ENCODE peak calls at places on chromosomes 5 and 9, in nine cellular contexts. One of them, this sample, is unnamed.

GRCh38 chr9:112166176-112167140 is 8.6 kb downstream of the SUSD1 start:
- DNase-seq in H54: no peak
- DNase-seq in fibroblast of pulmonary artery: peak; percentile 40
- DNase-seq in GM12878: no peak
- DNase-seq in T follicular helper cell: no peak
- DNase-seq in T-helper 2 cell: no peak
- DNase-seq in left ventricle myocardium superior: no peak
- DNase-seq in activated naive CD4-positive, alpha-beta T cell treated with Interleukin-2 at 50 U/mL for 16 hours: no peak
- DNase-seq in kidney: no peak
- DNase-seq in this sample: no peak

GRCh38 chr5:4007001-4007400 is 411.4 kb downstream of the IRX1 start:
- DNase-seq in H54: no peak
- DNase-seq in fibroblast of pulmonary artery: no peak
- DNase-seq in GM12878: no peak
- DNase-seq in T follicular helper cell: no peak
- DNase-seq in T-helper 2 cell: no peak
- DNase-seq in left ventricle myocardium superior: no peak
- DNase-seq in activated naive CD4-positive, alpha-beta T cell treated with Interleukin-2 at 50 U/mL for 16 hours: no peak
- DNase-seq in kidney: no peak
- DNase-seq in this sample: no peak

GRCh38 chr9:4266602-4267001 is 33.3 kb downstream of the GLIS3 start:
- DNase-seq in H54: no peak
- DNase-seq in fibroblast of pulmonary artery: no peak
- DNase-seq in GM12878: no peak
- DNase-seq in T follicular helper cell: no peak
- DNase-seq in T-helper 2 cell: no peak
- DNase-seq in left ventricle myocardium superior: no peak
- DNase-seq in activated naive CD4-positive, alpha-beta T cell treated with Interleukin-2 at 50 U/mL for 16 hours: no peak
- DNase-seq in kidney: no peak
- DNase-seq in this sample: no peak

GRCh38 chr5:17794201-17794600 is 159.9 kb downstream of the TAF11L14 start:
- DNase-seq in H54: no peak
- DNase-seq in fibroblast of pulmonary artery: no peak
- DNase-seq in GM12878: no peak
- DNase-seq in T follicular helper cell: no peak
- DNase-seq in T-helper 2 cell: no peak
- DNase-seq in left ventricle myocardium superior: no peak
- DNase-seq in activated naive CD4-positive, alpha-beta T cell treated with Interleukin-2 at 50 U/mL for 16 hours: no peak
- DNase-seq in kidney: no peak
- DNase-seq in this sample: no peak

GRCh38 chr5:160278356-160278755 is 34.0 kb downstream of the CCNJL start:
- DNase-seq in H54: no peak
- DNase-seq in fibroblast of pulmonary artery: no peak
- DNase-seq in GM12878: no peak
- DNase-seq in T follicular helper cell: no peak
- DNase-seq in T-helper 2 cell: no peak
- DNase-seq in left ventricle myocardium superior: no peak
- DNase-seq in activated naive CD4-positive, alpha-beta T cell treated with Interleukin-2 at 50 U/mL for 16 hours: no peak
- DNase-seq in kidney: no peak
- DNase-seq in this sample: no peak

GRCh38 chr9:27157086-27157485 is 48.1 kb downstream of the TEK start:
- DNase-seq in H54: no peak
- DNase-seq in fibroblast of pulmonary artery: no peak
- DNase-seq in GM12878: no peak
- DNase-seq in T follicular helper cell: no peak
- DNase-seq in T-helper 2 cell: no peak
- DNase-seq in left ventricle myocardium superior: no peak
- DNase-seq in activated naive CD4-positive, alpha-beta T cell treated with Interleukin-2 at 50 U/mL for 16 hours: no peak
- DNase-seq in kidney: no peak
- DNase-seq in this sample: no peak

GRCh38 chr5:72646467-72646866 is 139.3 kb upstream of the ZNF366 start:
- DNase-seq in H54: no peak
- DNase-seq in fibroblast of pulmonary artery: no peak
- DNase-seq in GM12878: no peak
- DNase-seq in T follicular helper cell: no peak
- DNase-seq in T-helper 2 cell: no peak
- DNase-seq in left ventricle myocardium superior: no peak
- DNase-seq in activated naive CD4-positive, alpha-beta T cell treated with Interleukin-2 at 50 U/mL for 16 hours: no peak
- DNase-seq in kidney: no peak
- DNase-seq in this sample: no peak

GRCh38 chr9:91192785-91193657 is 168.7 kb downstream of the AUH start:
- DNase-seq in H54: peak; percentile 96
- DNase-seq in fibroblast of pulmonary artery: peak; percentile 99
- DNase-seq in GM12878: no peak
- DNase-seq in T follicular helper cell: peak; percentile 10
- DNase-seq in T-helper 2 cell: no peak
- DNase-seq in left ventricle myocardium superior: peak; percentile 85
- DNase-seq in activated naive CD4-positive, alpha-beta T cell treated with Interleukin-2 at 50 U/mL for 16 hours: peak; percentile 82
- DNase-seq in kidney: peak; percentile 95
- DNase-seq in this sample: no peak

GRCh38 chr5:61572959-61573358 is 240.9 kb downstream of the ZSWIM6 start:
- DNase-seq in H54: no peak
- DNase-seq in fibroblast of pulmonary artery: no peak
- DNase-seq in GM12878: no peak
- DNase-seq in T follicular helper cell: no peak
- DNase-seq in T-helper 2 cell: no peak
- DNase-seq in left ventricle myocardium superior: no peak
- DNase-seq in activated naive CD4-positive, alpha-beta T cell treated with Interleukin-2 at 50 U/mL for 16 hours: no peak
- DNase-seq in kidney: no peak
- DNase-seq in this sample: no peak

GRCh38 chr5:148974638-148975330 is 88.1 kb downstream of the SH3TC2 start:
- DNase-seq in H54: no peak
- DNase-seq in fibroblast of pulmonary artery: no peak
- DNase-seq in GM12878: no peak
- DNase-seq in T follicular helper cell: no peak
- DNase-seq in T-helper 2 cell: no peak
- DNase-seq in left ventricle myocardium superior: no peak
- DNase-seq in activated naive CD4-positive, alpha-beta T cell treated with Interleukin-2 at 50 U/mL for 16 hours: no peak
- DNase-seq in kidney: no peak
- DNase-seq in this sample: no peak

GRCh38 chr9:134551657-134552348 is 89.8 kb upstream of the COL5A1 start:
- DNase-seq in H54: peak; percentile 95
- DNase-seq in fibroblast of pulmonary artery: peak; percentile 75
- DNase-seq in GM12878: no peak
- DNase-seq in T follicular helper cell: no peak
- DNase-seq in T-helper 2 cell: no peak
- DNase-seq in left ventricle myocardium superior: peak; percentile 55
- DNase-seq in activated naive CD4-positive, alpha-beta T cell treated with Interleukin-2 at 50 U/mL for 16 hours: no peak
- DNase-seq in kidney: peak; percentile 93
- DNase-seq in this sample: no peak

GRCh38 chr5:149133795-149134777 is 7.2 kb upstream of the ABLIM3 start:
- DNase-seq in H54: peak; percentile 61
- DNase-seq in fibroblast of pulmonary artery: peak; percentile 82
- DNase-seq in GM12878: no peak
- DNase-seq in T follicular helper cell: no peak
- DNase-seq in T-helper 2 cell: no peak
- DNase-seq in left ventricle myocardium superior: peak; percentile 66
- DNase-seq in activated naive CD4-positive, alpha-beta T cell treated with Interleukin-2 at 50 U/mL for 16 hours: no peak
- DNase-seq in kidney: no peak
- DNase-seq in this sample: no peak

GRCh38 chr5:28014779-28015178 is 976.4 kb upstream of the CDH9 start:
- DNase-seq in H54: no peak
- DNase-seq in fibroblast of pulmonary artery: peak; percentile 29
- DNase-seq in GM12878: no peak
- DNase-seq in T follicular helper cell: no peak
- DNase-seq in T-helper 2 cell: no peak
- DNase-seq in left ventricle myocardium superior: no peak
- DNase-seq in activated naive CD4-positive, alpha-beta T cell treated with Interleukin-2 at 50 U/mL for 16 hours: no peak
- DNase-seq in kidney: no peak
- DNase-seq in this sample: no peak

GRCh38 chr5:1910861-1911772 is 28.4 kb upstream of the IRX4 start:
- DNase-seq in H54: no peak
- DNase-seq in fibroblast of pulmonary artery: no peak
- DNase-seq in GM12878: no peak
- DNase-seq in T follicular helper cell: no peak
- DNase-seq in T-helper 2 cell: no peak
- DNase-seq in left ventricle myocardium superior: no peak
- DNase-seq in activated naive CD4-positive, alpha-beta T cell treated with Interleukin-2 at 50 U/mL for 16 hours: no peak
- DNase-seq in kidney: no peak
- DNase-seq in this sample: no peak

GRCh38 chr5:176716320-176716719 is 69.0 kb downstream of the TSPAN17 start:
- DNase-seq in H54: peak; percentile 47
- DNase-seq in fibroblast of pulmonary artery: peak; percentile 68
- DNase-seq in GM12878: no peak
- DNase-seq in T follicular helper cell: no peak
- DNase-seq in T-helper 2 cell: no peak
- DNase-seq in left ventricle myocardium superior: no peak
- DNase-seq in activated naive CD4-positive, alpha-beta T cell treated with Interleukin-2 at 50 U/mL for 16 hours: no peak
- DNase-seq in kidney: no peak
- DNase-seq in this sample: no peak

GRCh38 chr5:175743676-175744210 is 85.9 kb downstream of the HRH2 start:
- DNase-seq in H54: peak; percentile 42
- DNase-seq in fibroblast of pulmonary artery: peak; percentile 6
- DNase-seq in GM12878: no peak
- DNase-seq in T follicular helper cell: no peak
- DNase-seq in T-helper 2 cell: no peak
- DNase-seq in left ventricle myocardium superior: no peak
- DNase-seq in activated naive CD4-positive, alpha-beta T cell treated with Interleukin-2 at 50 U/mL for 16 hours: no peak
- DNase-seq in kidney: peak; percentile 15
- DNase-seq in this sample: no peak

GRCh38 chr5:21802869-21803490 is 1050.2 kb downstream of the CDH12 start:
- DNase-seq in H54: no peak
- DNase-seq in fibroblast of pulmonary artery: peak; percentile 64
- DNase-seq in GM12878: no peak
- DNase-seq in T follicular helper cell: no peak
- DNase-seq in T-helper 2 cell: no peak
- DNase-seq in left ventricle myocardium superior: no peak
- DNase-seq in activated naive CD4-positive, alpha-beta T cell treated with Interleukin-2 at 50 U/mL for 16 hours: no peak
- DNase-seq in kidney: no peak
- DNase-seq in this sample: no peak

GRCh38 chr9:129111762-129112151 is 542 bp downstream of the PTPA start:
- DNase-seq in H54: peak; percentile 69
- DNase-seq in fibroblast of pulmonary artery: peak; percentile 52
- DNase-seq in GM12878: no peak
- DNase-seq in T follicular helper cell: no peak
- DNase-seq in T-helper 2 cell: no peak
- DNase-seq in left ventricle myocardium superior: peak; percentile 53
- DNase-seq in activated naive CD4-positive, alpha-beta T cell treated with Interleukin-2 at 50 U/mL for 16 hours: peak; percentile 40
- DNase-seq in kidney: no peak
- DNase-seq in this sample: no peak

GRCh38 chr5:169299651-169300467 is 1.1 kb downstream of the SLIT3 start:
- DNase-seq in H54: no peak
- DNase-seq in fibroblast of pulmonary artery: peak; percentile 25
- DNase-seq in GM12878: no peak
- DNase-seq in T follicular helper cell: no peak
- DNase-seq in T-helper 2 cell: no peak
- DNase-seq in left ventricle myocardium superior: no peak
- DNase-seq in activated naive CD4-positive, alpha-beta T cell treated with Interleukin-2 at 50 U/mL for 16 hours: no peak
- DNase-seq in kidney: peak; percentile 65
- DNase-seq in this sample: no peak

GRCh38 chr9:107637421-107638420 is 148.2 kb upstream of the KLF4 start:
- DNase-seq in H54: peak; percentile 84
- DNase-seq in fibroblast of pulmonary artery: peak; percentile 100
- DNase-seq in GM12878: no peak
- DNase-seq in T follicular helper cell: no peak
- DNase-seq in T-helper 2 cell: no peak
- DNase-seq in left ventricle myocardium superior: peak; percentile 91
- DNase-seq in activated naive CD4-positive, alpha-beta T cell treated with Interleukin-2 at 50 U/mL for 16 hours: no peak
- DNase-seq in kidney: peak; percentile 96
- DNase-seq in this sample: no peak

GRCh38 chr9:131656356-131657030 is 83.4 kb downstream of the RAPGEF1 start:
- DNase-seq in H54: no peak
- DNase-seq in fibroblast of pulmonary artery: no peak
- DNase-seq in GM12878: peak; percentile 87
- DNase-seq in T follicular helper cell: peak; percentile 62
- DNase-seq in T-helper 2 cell: no peak
- DNase-seq in left ventricle myocardium superior: peak; percentile 73
- DNase-seq in activated naive CD4-positive, alpha-beta T cell treated with Interleukin-2 at 50 U/mL for 16 hours: peak; percentile 70
- DNase-seq in kidney: peak; percentile 85
- DNase-seq in this sample: no peak

GRCh38 chr5:77123057-77123456 is 36.0 kb upstream of the ZBED3 start:
- DNase-seq in H54: no peak
- DNase-seq in fibroblast of pulmonary artery: no peak
- DNase-seq in GM12878: no peak
- DNase-seq in T follicular helper cell: no peak
- DNase-seq in T-helper 2 cell: no peak
- DNase-seq in left ventricle myocardium superior: no peak
- DNase-seq in activated naive CD4-positive, alpha-beta T cell treated with Interleukin-2 at 50 U/mL for 16 hours: no peak
- DNase-seq in kidney: no peak
- DNase-seq in this sample: no peak

GRCh38 chr5:147072591-147072990 is 162.2 kb upstream of the STK32A start:
- DNase-seq in H54: no peak
- DNase-seq in fibroblast of pulmonary artery: no peak
- DNase-seq in GM12878: no peak
- DNase-seq in T follicular helper cell: no peak
- DNase-seq in T-helper 2 cell: no peak
- DNase-seq in left ventricle myocardium superior: no peak
- DNase-seq in activated naive CD4-positive, alpha-beta T cell treated with Interleukin-2 at 50 U/mL for 16 hours: no peak
- DNase-seq in kidney: no peak
- DNase-seq in this sample: no peak

GRCh38 chr9:89137548-89138462 is 40.8 kb downstream of the SHC3 start:
- DNase-seq in H54: peak; percentile 62
- DNase-seq in fibroblast of pulmonary artery: peak; percentile 98
- DNase-seq in GM12878: no peak
- DNase-seq in T follicular helper cell: no peak
- DNase-seq in T-helper 2 cell: no peak
- DNase-seq in left ventricle myocardium superior: peak; percentile 40
- DNase-seq in activated naive CD4-positive, alpha-beta T cell treated with Interleukin-2 at 50 U/mL for 16 hours: no peak
- DNase-seq in kidney: peak; percentile 78
- DNase-seq in this sample: no peak

GRCh38 chr5:175741556-175741955 is 83.7 kb downstream of the HRH2 start:
- DNase-seq in H54: no peak
- DNase-seq in fibroblast of pulmonary artery: no peak
- DNase-seq in GM12878: no peak
- DNase-seq in T follicular helper cell: no peak
- DNase-seq in T-helper 2 cell: no peak
- DNase-seq in left ventricle myocardium superior: no peak
- DNase-seq in activated naive CD4-positive, alpha-beta T cell treated with Interleukin-2 at 50 U/mL for 16 hours: no peak
- DNase-seq in kidney: no peak
- DNase-seq in this sample: no peak

GRCh38 chr5:17482784-17483183 is 15.2 kb upstream of the TAF11L2 start:
- DNase-seq in H54: no peak
- DNase-seq in fibroblast of pulmonary artery: no peak
- DNase-seq in GM12878: no peak
- DNase-seq in T follicular helper cell: no peak
- DNase-seq in T-helper 2 cell: no peak
- DNase-seq in left ventricle myocardium superior: no peak
- DNase-seq in activated naive CD4-positive, alpha-beta T cell treated with Interleukin-2 at 50 U/mL for 16 hours: no peak
- DNase-seq in kidney: no peak
- DNase-seq in this sample: no peak